ENCODE peak calls at places on chromosomes 2 and 18, in eight cellular contexts. W is psoas muscle, X is MCF 10A, L is WTC11, O is tibial artery, V is adrenal gland, B is choroid plexus epithelial cell, E is lower lobe of right lung. R is an unnamed sample.

GRCh38 chr2:122710049-122710448 is 954.6 kb downstream of the TSN start:
- DNase-seq in B (no peak), E (no peak), O (no peak), V (no peak), L (no peak), X (no peak), W (no peak), R (no peak)

GRCh38 chr18:48831113-48831759 is 119.5 kb downstream of the SMAD7 start:
- DNase-seq in L (peak; percentile 5), V (peak; percentile 38), E (peak; percentile 34), W (no peak), O (peak; percentile 14), B (no peak), X (no peak), R (no peak)

GRCh38 chr2:71747573-71747972 is 294.2 kb downstream of the DYSF start:
- DNase-seq in B (no peak), V (no peak), O (no peak), E (no peak), L (no peak), X (no peak), W (no peak), R (no peak)

GRCh38 chr2:25032094-25032493 is 9.8 kb upstream of the EFR3B start:
- DNase-seq in O (no peak), L (no peak), W (no peak), E (no peak), B (peak; percentile 28), X (peak; percentile 18), V (no peak), R (peak; percentile 52)

GRCh38 chr2:134527398-134527797 is 191.4 kb downstream of the TMEM163 start:
- DNase-seq in W (no peak), B (no peak), O (no peak), L (no peak), V (no peak), E (no peak), X (no peak), R (no peak)

GRCh38 chr2:146317959-146318358 is 1526.9 kb upstream of the ACVR2A start:
- DNase-seq in B (peak; percentile 94), W (no peak), O (no peak), X (peak; percentile 60), E (no peak), V (no peak), L (no peak), R (no peak)

GRCh38 chr18:74775239-74775638 is 177.6 kb downstream of the ZNF407 start:
- DNase-seq in W (no peak), L (no peak), E (no peak), X (peak; percentile 3), O (no peak), B (peak; percentile 88), V (no peak), R (no peak)

GRCh38 chr2:215594766-215595165 is 158.9 kb upstream of the FN1 start:
- DNase-seq in V (no peak), X (peak; percentile 43), B (peak; percentile 58), L (no peak), W (no peak), O (no peak), E (no peak), R (no peak)

GRCh38 chr2:134148843-134149472 is 104.9 kb upstream of the MGAT5 start:
- DNase-seq in L (no peak), B (peak; percentile 68), E (no peak), O (no peak), X (no peak), V (no peak), W (no peak), R (no peak)

GRCh38 chr2:7899241-7899640 is 782.6 kb upstream of the ID2 start:
- DNase-seq in E (no peak), L (no peak), O (no peak), V (no peak), X (no peak), W (no peak), B (no peak), R (no peak)

GRCh38 chr2:32947484-32948143 is 861 bp downstream of the LTBP1 start:
- DNase-seq in E (no peak), L (peak; percentile 72), O (no peak), X (peak; percentile 18), W (peak; percentile 26), B (peak; percentile 56), V (no peak), R (no peak)

GRCh38 chr18:62566199-62566598 is 43.4 kb downstream of the ZCCHC2 start:
- DNase-seq in W (no peak), L (peak; percentile 29), O (peak; percentile 75), V (peak; percentile 80), B (peak; percentile 54), E (no peak), X (peak; percentile 32), R (peak; percentile 63)

GRCh38 chr2:85843543-85843942 is 45.2 kb downstream of the ST3GAL5 start:
- DNase-seq in L (peak; percentile 72), B (peak; percentile 17), O (no peak), X (peak; percentile 28), V (no peak), W (no peak), E (no peak), R (no peak)

GRCh38 chr2:85850451-85850850 is 38.3 kb downstream of the ST3GAL5 start:
- DNase-seq in O (no peak), V (no peak), X (no peak), W (no peak), L (no peak), B (no peak), E (no peak), R (no peak)

GRCh38 chr2:85847051-85847588 is 41.7 kb downstream of the ST3GAL5 start:
- DNase-seq in X (no peak), V (no peak), E (no peak), B (no peak), W (no peak), L (no peak), O (no peak), R (no peak)

GRCh38 chr2:85844486-85844885 is 44.3 kb downstream of the ST3GAL5 start:
- DNase-seq in W (no peak), X (no peak), V (no peak), E (no peak), O (no peak), B (peak; percentile 41), L (no peak), R (no peak)

DNA sequence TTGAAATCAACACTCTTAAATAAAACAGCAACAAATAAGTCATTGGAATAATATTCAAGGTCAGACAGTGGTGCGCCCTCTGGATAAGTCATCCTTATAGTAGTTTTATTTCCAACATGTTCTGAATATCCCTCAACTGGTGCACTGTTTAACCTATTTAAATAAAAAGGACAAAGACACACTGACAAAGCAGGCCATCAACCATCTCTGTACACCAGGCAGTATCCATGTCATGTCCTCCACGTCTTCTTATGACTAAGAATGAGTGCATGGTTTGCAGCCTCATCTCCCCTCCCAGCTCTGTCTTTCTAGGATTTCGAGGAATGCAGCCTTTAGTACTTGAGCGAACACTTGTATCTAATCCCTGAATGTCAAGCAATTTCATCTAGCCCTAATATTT is 42.4 kb downstream of the ST3GAL5 start:
- DNase-seq in B (peak; percentile 70), V (no peak), W (no peak), O (no peak), L (no peak), X (no peak), E (no peak), R (no peak)
- TF ChIP-seq CTCF in B (no peak), V (no peak), W (no peak), O (no peak), L (no peak), X (no peak), E (no peak), R (no peak)

DNA sequence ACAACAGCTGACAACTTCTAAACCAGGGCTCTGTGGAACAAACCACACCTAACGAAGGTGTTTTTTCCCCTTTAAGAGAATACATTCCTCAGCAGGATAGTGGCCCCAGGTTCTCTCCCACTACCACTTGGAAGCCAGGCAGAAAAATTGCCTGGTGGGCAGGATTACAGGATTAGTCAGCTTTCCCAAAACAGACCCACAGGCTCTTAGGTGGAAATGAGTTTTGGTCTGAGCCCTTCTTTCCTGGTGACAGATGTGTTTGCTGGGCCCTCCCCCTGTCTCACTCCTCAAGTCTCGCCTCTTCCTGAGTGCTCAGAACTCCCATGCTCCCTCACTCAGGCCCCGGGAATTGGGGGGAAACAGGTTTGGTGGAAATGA is 139.4 kb upstream of the HAAO start:
- DNase-seq in V (no peak), O (no peak), E (no peak), W (no peak), L (no peak), B (no peak), X (no peak), R (no peak)
- TF ChIP-seq CTCF in V (no peak), O (no peak), E (no peak), W (no peak), L (no peak), B (no peak), X (no peak), R (no peak)

GRCh38 chr2:14480906-14481305 is 151.6 kb upstream of the LRATD1 start:
- DNase-seq in B (no peak), L (no peak), W (no peak), E (no peak), O (no peak), V (no peak), X (no peak), R (no peak)
- TF ChIP-seq CTCF in B (no peak), L (no peak), W (no peak), E (no peak), O (no peak), V (no peak), X (no peak), R (no peak)

GRCh38 chr2:19769513-19769912 is 132.3 kb downstream of the TTC32 start:
- DNase-seq in B (peak; percentile 64), V (no peak), O (no peak), W (no peak), E (no peak), L (no peak), X (peak; percentile 42), R (no peak)
- TF ChIP-seq CTCF in B (peak; percentile 47), V (peak; percentile 38), O (peak; percentile 40), W (peak; percentile 26), E (no peak), L (no peak), X (peak; percentile 19), R (no peak)

DNA sequence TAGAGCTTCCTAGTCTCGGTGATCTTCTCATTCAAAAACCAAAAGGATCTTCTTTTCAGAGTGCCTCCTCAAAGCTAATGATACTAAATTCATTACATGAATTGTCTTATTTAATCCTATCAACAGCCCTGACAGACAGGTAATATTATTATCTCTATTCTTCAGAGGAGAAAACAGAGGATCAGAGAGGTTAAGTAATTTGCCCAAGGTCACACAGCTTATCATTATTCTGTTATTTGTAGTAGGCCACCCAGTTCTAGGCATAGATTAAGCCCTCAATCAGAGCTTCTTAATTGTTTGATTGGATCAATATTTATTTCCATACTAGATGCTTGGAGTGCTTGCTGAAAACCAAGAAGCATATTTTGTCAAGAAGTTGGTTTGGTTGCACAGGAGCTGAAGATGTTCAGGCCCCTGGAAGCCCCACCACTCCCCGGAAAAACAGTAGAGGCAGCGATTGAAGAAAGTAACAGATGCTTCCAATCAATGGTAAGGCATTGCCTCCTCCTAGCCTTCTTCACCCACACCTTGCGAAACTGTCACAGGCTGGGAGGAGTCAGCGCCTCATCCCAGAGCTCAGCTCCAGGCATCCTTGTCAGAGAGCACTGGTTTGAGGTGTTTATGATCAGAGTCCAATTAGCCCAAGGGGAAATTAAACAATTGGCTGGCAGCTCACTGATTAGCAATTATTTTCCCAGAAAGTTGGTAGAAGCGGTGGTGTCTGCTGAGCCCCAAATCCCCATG is 487.2 kb downstream of the BCL11A start:
- DNase-seq in W (no peak), V (no peak), B (no peak), O (no peak), L (no peak), E (no peak), X (peak; percentile 3), R (no peak)
- TF ChIP-seq CTCF in W (no peak), V (no peak), B (no peak), O (no peak), L (no peak), E (no peak), X (no peak), R (no peak)